ENCODE peak calls at places on chromosome 6, in ten cellular contexts. One of them, this sample, is unnamed.
A peak's percentile ranks its signal among the peaks of the same experiment; 100 is the strongest.

GRCh38 chr6:138372711-138373463 is 4.8 kb upstream of the SMIM28 start:
- DNase-seq in globus pallidus: no peak
- DNase-seq in HS-5: no peak
- DNase-seq in endothelial cell: no peak
- DNase-seq in foreskin fibroblast: no peak
- DNase-seq in Daoy: peak; percentile 10
- DNase-seq in activated T-helper 1 cell treated with anti-CD3 and anti-CD28 coated beads, Interleukin-12 subunit alpha, Interleukin-12 subunit beta, Interleukin-2, Interleukin-4 antibody, amounts not matched to agents 30 ng/mL and 10 ng/mL and 1 ng/mL, durations not matched to agents 14 hours and 24 hours and 36 hours: no peak
- DNase-seq in activated CD4-positive, alpha-beta T cell treated with anti-CD3 and anti-CD28 coated beads, Interleukin-2, amount 50 U/mL, for 1 hour: no peak
- DNase-seq in astrocyte of the spinal cord: peak; percentile 36
- DNase-seq in stimulated activated CD4-positive, alpha-beta T cell treated with anti-CD3 and anti-CD28 coated beads, Interleukin-4, amount 100 ng/mL, for 48 hours: no peak
- DNase-seq in this sample: no peak

GRCh38 chr6:158784505-158784904 is 34.7 kb downstream of the EZR start:
- DNase-seq in endothelial cell: no peak
- DNase-seq in foreskin fibroblast: peak; percentile 26
- DNase-seq in HS-5: peak; percentile 58
- DNase-seq in stimulated activated CD4-positive, alpha-beta T cell treated with anti-CD3 and anti-CD28 coated beads, Interleukin-4, amount 100 ng/mL, for 48 hours: no peak
- DNase-seq in Daoy: peak; percentile 79
- DNase-seq in activated CD4-positive, alpha-beta T cell treated with anti-CD3 and anti-CD28 coated beads, Interleukin-2, amount 50 U/mL, for 1 hour: no peak
- DNase-seq in astrocyte of the spinal cord: peak; percentile 36
- DNase-seq in globus pallidus: no peak
- DNase-seq in activated T-helper 1 cell treated with anti-CD3 and anti-CD28 coated beads, Interleukin-12 subunit alpha, Interleukin-12 subunit beta, Interleukin-2, Interleukin-4 antibody, amounts not matched to agents 30 ng/mL and 10 ng/mL and 1 ng/mL, durations not matched to agents 14 hours and 24 hours and 36 hours: no peak
- DNase-seq in this sample: peak; percentile 56

GRCh38 chr6:105993341-105993740 is 92.8 kb upstream of the PRDM1 start:
- DNase-seq in HS-5: no peak
- DNase-seq in Daoy: no peak
- DNase-seq in endothelial cell: no peak
- DNase-seq in astrocyte of the spinal cord: peak; percentile 34
- DNase-seq in foreskin fibroblast: no peak
- DNase-seq in stimulated activated CD4-positive, alpha-beta T cell treated with anti-CD3 and anti-CD28 coated beads, Interleukin-4, amount 100 ng/mL, for 48 hours: no peak
- DNase-seq in activated T-helper 1 cell treated with anti-CD3 and anti-CD28 coated beads, Interleukin-12 subunit alpha, Interleukin-12 subunit beta, Interleukin-2, Interleukin-4 antibody, amounts not matched to agents 30 ng/mL and 10 ng/mL and 1 ng/mL, durations not matched to agents 14 hours and 24 hours and 36 hours: no peak
- DNase-seq in globus pallidus: no peak
- DNase-seq in activated CD4-positive, alpha-beta T cell treated with anti-CD3 and anti-CD28 coated beads, Interleukin-2, amount 50 U/mL, for 1 hour: no peak
- DNase-seq in this sample: no peak

GRCh38 chr6:22613695-22614094 is 44.3 kb downstream of the HDGFL1 start:
- DNase-seq in globus pallidus: peak; percentile 5
- DNase-seq in stimulated activated CD4-positive, alpha-beta T cell treated with anti-CD3 and anti-CD28 coated beads, Interleukin-4, amount 100 ng/mL, for 48 hours: no peak
- DNase-seq in activated CD4-positive, alpha-beta T cell treated with anti-CD3 and anti-CD28 coated beads, Interleukin-2, amount 50 U/mL, for 1 hour: no peak
- DNase-seq in foreskin fibroblast: peak; percentile 64
- DNase-seq in astrocyte of the spinal cord: peak; percentile 85
- DNase-seq in HS-5: peak; percentile 41
- DNase-seq in Daoy: peak; percentile 78
- DNase-seq in endothelial cell: no peak
- DNase-seq in activated T-helper 1 cell treated with anti-CD3 and anti-CD28 coated beads, Interleukin-12 subunit alpha, Interleukin-12 subunit beta, Interleukin-2, Interleukin-4 antibody, amounts not matched to agents 30 ng/mL and 10 ng/mL and 1 ng/mL, durations not matched to agents 14 hours and 24 hours and 36 hours: no peak
- DNase-seq in this sample: peak; percentile 43

GRCh38 chr6:122389704-122390103 is 9.7 kb upstream of the HSF2 start:
- DNase-seq in HS-5: no peak
- DNase-seq in activated CD4-positive, alpha-beta T cell treated with anti-CD3 and anti-CD28 coated beads, Interleukin-2, amount 50 U/mL, for 1 hour: no peak
- DNase-seq in foreskin fibroblast: no peak
- DNase-seq in Daoy: no peak
- DNase-seq in globus pallidus: no peak
- DNase-seq in astrocyte of the spinal cord: no peak
- DNase-seq in stimulated activated CD4-positive, alpha-beta T cell treated with anti-CD3 and anti-CD28 coated beads, Interleukin-4, amount 100 ng/mL, for 48 hours: no peak
- DNase-seq in activated T-helper 1 cell treated with anti-CD3 and anti-CD28 coated beads, Interleukin-12 subunit alpha, Interleukin-12 subunit beta, Interleukin-2, Interleukin-4 antibody, amounts not matched to agents 30 ng/mL and 10 ng/mL and 1 ng/mL, durations not matched to agents 14 hours and 24 hours and 36 hours: no peak
- DNase-seq in endothelial cell: no peak
- DNase-seq in this sample: no peak

GRCh38 chr6:40799296-40800020 is 212.3 kb upstream of the LRFN2 start:
- DNase-seq in stimulated activated CD4-positive, alpha-beta T cell treated with anti-CD3 and anti-CD28 coated beads, Interleukin-4, amount 100 ng/mL, for 48 hours: no peak
- DNase-seq in astrocyte of the spinal cord: no peak
- DNase-seq in HS-5: no peak
- DNase-seq in globus pallidus: no peak
- DNase-seq in activated CD4-positive, alpha-beta T cell treated with anti-CD3 and anti-CD28 coated beads, Interleukin-2, amount 50 U/mL, for 1 hour: no peak
- DNase-seq in endothelial cell: no peak
- DNase-seq in foreskin fibroblast: no peak
- DNase-seq in activated T-helper 1 cell treated with anti-CD3 and anti-CD28 coated beads, Interleukin-12 subunit alpha, Interleukin-12 subunit beta, Interleukin-2, Interleukin-4 antibody, amounts not matched to agents 30 ng/mL and 10 ng/mL and 1 ng/mL, durations not matched to agents 14 hours and 24 hours and 36 hours: no peak
- DNase-seq in Daoy: no peak
- DNase-seq in this sample: no peak

GRCh38 chr6:43970068-43970912 is 157.0 kb downstream of the MRPL14 start:
- DNase-seq in endothelial cell: no peak
- DNase-seq in activated T-helper 1 cell treated with anti-CD3 and anti-CD28 coated beads, Interleukin-12 subunit alpha, Interleukin-12 subunit beta, Interleukin-2, Interleukin-4 antibody, amounts not matched to agents 30 ng/mL and 10 ng/mL and 1 ng/mL, durations not matched to agents 14 hours and 24 hours and 36 hours: no peak
- DNase-seq in foreskin fibroblast: no peak
- DNase-seq in astrocyte of the spinal cord: no peak
- DNase-seq in activated CD4-positive, alpha-beta T cell treated with anti-CD3 and anti-CD28 coated beads, Interleukin-2, amount 50 U/mL, for 1 hour: no peak
- DNase-seq in Daoy: no peak
- DNase-seq in HS-5: no peak
- DNase-seq in globus pallidus: no peak
- DNase-seq in stimulated activated CD4-positive, alpha-beta T cell treated with anti-CD3 and anti-CD28 coated beads, Interleukin-4, amount 100 ng/mL, for 48 hours: no peak
- DNase-seq in this sample: no peak

GRCh38 chr6:108948252-108948651 is 100.0 kb downstream of the ARMC2 start:
- DNase-seq in astrocyte of the spinal cord: no peak
- DNase-seq in Daoy: no peak
- DNase-seq in activated CD4-positive, alpha-beta T cell treated with anti-CD3 and anti-CD28 coated beads, Interleukin-2, amount 50 U/mL, for 1 hour: no peak
- DNase-seq in stimulated activated CD4-positive, alpha-beta T cell treated with anti-CD3 and anti-CD28 coated beads, Interleukin-4, amount 100 ng/mL, for 48 hours: no peak
- DNase-seq in HS-5: no peak
- DNase-seq in globus pallidus: no peak
- DNase-seq in endothelial cell: no peak
- DNase-seq in activated T-helper 1 cell treated with anti-CD3 and anti-CD28 coated beads, Interleukin-12 subunit alpha, Interleukin-12 subunit beta, Interleukin-2, Interleukin-4 antibody, amounts not matched to agents 30 ng/mL and 10 ng/mL and 1 ng/mL, durations not matched to agents 14 hours and 24 hours and 36 hours: no peak
- DNase-seq in foreskin fibroblast: peak; percentile 34
- DNase-seq in this sample: no peak

GRCh38 chr6:150228067-150228733 is 85.4 kb downstream of the PPP1R14C start:
- DNase-seq in Daoy: no peak
- DNase-seq in stimulated activated CD4-positive, alpha-beta T cell treated with anti-CD3 and anti-CD28 coated beads, Interleukin-4, amount 100 ng/mL, for 48 hours: no peak
- DNase-seq in endothelial cell: no peak
- DNase-seq in globus pallidus: no peak
- DNase-seq in foreskin fibroblast: no peak
- DNase-seq in astrocyte of the spinal cord: no peak
- DNase-seq in activated T-helper 1 cell treated with anti-CD3 and anti-CD28 coated beads, Interleukin-12 subunit alpha, Interleukin-12 subunit beta, Interleukin-2, Interleukin-4 antibody, amounts not matched to agents 30 ng/mL and 10 ng/mL and 1 ng/mL, durations not matched to agents 14 hours and 24 hours and 36 hours: no peak
- DNase-seq in HS-5: no peak
- DNase-seq in activated CD4-positive, alpha-beta T cell treated with anti-CD3 and anti-CD28 coated beads, Interleukin-2, amount 50 U/mL, for 1 hour: no peak
- DNase-seq in this sample: no peak

GRCh38 chr6:154164397-154164796 is 125.4 kb downstream of the OPRM1 start:
- DNase-seq in foreskin fibroblast: peak; percentile 62
- DNase-seq in activated T-helper 1 cell treated with anti-CD3 and anti-CD28 coated beads, Interleukin-12 subunit alpha, Interleukin-12 subunit beta, Interleukin-2, Interleukin-4 antibody, amounts not matched to agents 30 ng/mL and 10 ng/mL and 1 ng/mL, durations not matched to agents 14 hours and 24 hours and 36 hours: no peak
- DNase-seq in endothelial cell: no peak
- DNase-seq in astrocyte of the spinal cord: peak; percentile 87
- DNase-seq in Daoy: peak; percentile 55
- DNase-seq in HS-5: no peak
- DNase-seq in globus pallidus: peak; percentile 55
- DNase-seq in activated CD4-positive, alpha-beta T cell treated with anti-CD3 and anti-CD28 coated beads, Interleukin-2, amount 50 U/mL, for 1 hour: no peak
- DNase-seq in stimulated activated CD4-positive, alpha-beta T cell treated with anti-CD3 and anti-CD28 coated beads, Interleukin-4, amount 100 ng/mL, for 48 hours: no peak
- DNase-seq in this sample: no peak

GRCh38 chr6:124132256-124132655 is 328.6 kb downstream of the NKAIN2 start:
- DNase-seq in foreskin fibroblast: no peak
- DNase-seq in stimulated activated CD4-positive, alpha-beta T cell treated with anti-CD3 and anti-CD28 coated beads, Interleukin-4, amount 100 ng/mL, for 48 hours: no peak
- DNase-seq in activated CD4-positive, alpha-beta T cell treated with anti-CD3 and anti-CD28 coated beads, Interleukin-2, amount 50 U/mL, for 1 hour: no peak
- DNase-seq in activated T-helper 1 cell treated with anti-CD3 and anti-CD28 coated beads, Interleukin-12 subunit alpha, Interleukin-12 subunit beta, Interleukin-2, Interleukin-4 antibody, amounts not matched to agents 30 ng/mL and 10 ng/mL and 1 ng/mL, durations not matched to agents 14 hours and 24 hours and 36 hours: no peak
- DNase-seq in globus pallidus: no peak
- DNase-seq in astrocyte of the spinal cord: peak; percentile 45
- DNase-seq in HS-5: no peak
- DNase-seq in Daoy: no peak
- DNase-seq in endothelial cell: no peak
- DNase-seq in this sample: no peak

GRCh38 chr6:15132854-15133670 is 112.8 kb upstream of the JARID2 start:
- DNase-seq in stimulated activated CD4-positive, alpha-beta T cell treated with anti-CD3 and anti-CD28 coated beads, Interleukin-4, amount 100 ng/mL, for 48 hours: no peak
- DNase-seq in Daoy: peak; percentile 98
- DNase-seq in activated CD4-positive, alpha-beta T cell treated with anti-CD3 and anti-CD28 coated beads, Interleukin-2, amount 50 U/mL, for 1 hour: no peak
- DNase-seq in globus pallidus: no peak
- DNase-seq in HS-5: peak; percentile 87
- DNase-seq in endothelial cell: no peak
- DNase-seq in foreskin fibroblast: peak; percentile 58
- DNase-seq in astrocyte of the spinal cord: peak; percentile 78
- DNase-seq in activated T-helper 1 cell treated with anti-CD3 and anti-CD28 coated beads, Interleukin-12 subunit alpha, Interleukin-12 subunit beta, Interleukin-2, Interleukin-4 antibody, amounts not matched to agents 30 ng/mL and 10 ng/mL and 1 ng/mL, durations not matched to agents 14 hours and 24 hours and 36 hours: no peak
- DNase-seq in this sample: peak; percentile 96

GRCh38 chr6:41970436-41970846 is 28.8 kb upstream of the CCND3 start:
- DNase-seq in endothelial cell: no peak
- DNase-seq in Daoy: no peak
- DNase-seq in activated T-helper 1 cell treated with anti-CD3 and anti-CD28 coated beads, Interleukin-12 subunit alpha, Interleukin-12 subunit beta, Interleukin-2, Interleukin-4 antibody, amounts not matched to agents 30 ng/mL and 10 ng/mL and 1 ng/mL, durations not matched to agents 14 hours and 24 hours and 36 hours: no peak
- DNase-seq in activated CD4-positive, alpha-beta T cell treated with anti-CD3 and anti-CD28 coated beads, Interleukin-2, amount 50 U/mL, for 1 hour: no peak
- DNase-seq in HS-5: peak; percentile 42
- DNase-seq in astrocyte of the spinal cord: no peak
- DNase-seq in stimulated activated CD4-positive, alpha-beta T cell treated with anti-CD3 and anti-CD28 coated beads, Interleukin-4, amount 100 ng/mL, for 48 hours: no peak
- DNase-seq in globus pallidus: peak; percentile 1
- DNase-seq in foreskin fibroblast: peak; percentile 53
- DNase-seq in this sample: no peak

GRCh38 chr6:56683882-56684281 is 41.2 kb upstream of the DST start:
- DNase-seq in activated CD4-positive, alpha-beta T cell treated with anti-CD3 and anti-CD28 coated beads, Interleukin-2, amount 50 U/mL, for 1 hour: no peak
- DNase-seq in foreskin fibroblast: peak; percentile 94
- DNase-seq in globus pallidus: no peak
- DNase-seq in HS-5: peak; percentile 87
- DNase-seq in endothelial cell: no peak
- DNase-seq in activated T-helper 1 cell treated with anti-CD3 and anti-CD28 coated beads, Interleukin-12 subunit alpha, Interleukin-12 subunit beta, Interleukin-2, Interleukin-4 antibody, amounts not matched to agents 30 ng/mL and 10 ng/mL and 1 ng/mL, durations not matched to agents 14 hours and 24 hours and 36 hours: no peak
- DNase-seq in stimulated activated CD4-positive, alpha-beta T cell treated with anti-CD3 and anti-CD28 coated beads, Interleukin-4, amount 100 ng/mL, for 48 hours: no peak
- DNase-seq in astrocyte of the spinal cord: peak; percentile 81
- DNase-seq in Daoy: peak; percentile 85
- DNase-seq in this sample: peak; percentile 92

GRCh38 chr6:90411292-90411781 is 114.7 kb upstream of the BACH2 start:
- DNase-seq in globus pallidus: no peak
- DNase-seq in activated T-helper 1 cell treated with anti-CD3 and anti-CD28 coated beads, Interleukin-12 subunit alpha, Interleukin-12 subunit beta, Interleukin-2, Interleukin-4 antibody, amounts not matched to agents 30 ng/mL and 10 ng/mL and 1 ng/mL, durations not matched to agents 14 hours and 24 hours and 36 hours: peak; percentile 59
- DNase-seq in Daoy: peak; percentile 79
- DNase-seq in foreskin fibroblast: no peak
- DNase-seq in endothelial cell: no peak
- DNase-seq in HS-5: no peak
- DNase-seq in activated CD4-positive, alpha-beta T cell treated with anti-CD3 and anti-CD28 coated beads, Interleukin-2, amount 50 U/mL, for 1 hour: peak; percentile 47
- DNase-seq in stimulated activated CD4-positive, alpha-beta T cell treated with anti-CD3 and anti-CD28 coated beads, Interleukin-4, amount 100 ng/mL, for 48 hours: no peak
- DNase-seq in astrocyte of the spinal cord: no peak
- DNase-seq in this sample: peak; percentile 97

GRCh38 chr6:136860043-136860442 is 37.7 kb downstream of the PEX7 start:
- DNase-seq in astrocyte of the spinal cord: no peak
- DNase-seq in foreskin fibroblast: no peak
- DNase-seq in HS-5: no peak
- DNase-seq in stimulated activated CD4-positive, alpha-beta T cell treated with anti-CD3 and anti-CD28 coated beads, Interleukin-4, amount 100 ng/mL, for 48 hours: no peak
- DNase-seq in activated T-helper 1 cell treated with anti-CD3 and anti-CD28 coated beads, Interleukin-12 subunit alpha, Interleukin-12 subunit beta, Interleukin-2, Interleukin-4 antibody, amounts not matched to agents 30 ng/mL and 10 ng/mL and 1 ng/mL, durations not matched to agents 14 hours and 24 hours and 36 hours: no peak
- DNase-seq in Daoy: no peak
- DNase-seq in endothelial cell: no peak
- DNase-seq in activated CD4-positive, alpha-beta T cell treated with anti-CD3 and anti-CD28 coated beads, Interleukin-2, amount 50 U/mL, for 1 hour: no peak
- DNase-seq in globus pallidus: no peak
- DNase-seq in this sample: no peak

GRCh38 chr6:26571592-26572296 is 25.0 kb upstream of the ABT1 start:
- DNase-seq in activated CD4-positive, alpha-beta T cell treated with anti-CD3 and anti-CD28 coated beads, Interleukin-2, amount 50 U/mL, for 1 hour: no peak
- DNase-seq in globus pallidus: peak; percentile 54
- DNase-seq in stimulated activated CD4-positive, alpha-beta T cell treated with anti-CD3 and anti-CD28 coated beads, Interleukin-4, amount 100 ng/mL, for 48 hours: peak; percentile 48
- DNase-seq in HS-5: peak; percentile 95
- DNase-seq in Daoy: peak; percentile 93
- DNase-seq in foreskin fibroblast: peak; percentile 78
- DNase-seq in endothelial cell: peak; percentile 66
- DNase-seq in activated T-helper 1 cell treated with anti-CD3 and anti-CD28 coated beads, Interleukin-12 subunit alpha, Interleukin-12 subunit beta, Interleukin-2, Interleukin-4 antibody, amounts not matched to agents 30 ng/mL and 10 ng/mL and 1 ng/mL, durations not matched to agents 14 hours and 24 hours and 36 hours: peak; percentile 24
- DNase-seq in astrocyte of the spinal cord: peak; percentile 89
- DNase-seq in this sample: no peak

GRCh38 chr6:135522975-135523692 is 25.6 kb upstream of the AHI1 start:
- DNase-seq in endothelial cell: no peak
- DNase-seq in HS-5: no peak
- DNase-seq in stimulated activated CD4-positive, alpha-beta T cell treated with anti-CD3 and anti-CD28 coated beads, Interleukin-4, amount 100 ng/mL, for 48 hours: no peak
- DNase-seq in activated CD4-positive, alpha-beta T cell treated with anti-CD3 and anti-CD28 coated beads, Interleukin-2, amount 50 U/mL, for 1 hour: no peak
- DNase-seq in globus pallidus: no peak
- DNase-seq in activated T-helper 1 cell treated with anti-CD3 and anti-CD28 coated beads, Interleukin-12 subunit alpha, Interleukin-12 subunit beta, Interleukin-2, Interleukin-4 antibody, amounts not matched to agents 30 ng/mL and 10 ng/mL and 1 ng/mL, durations not matched to agents 14 hours and 24 hours and 36 hours: no peak
- DNase-seq in astrocyte of the spinal cord: no peak
- DNase-seq in foreskin fibroblast: no peak
- DNase-seq in Daoy: no peak
- DNase-seq in this sample: peak; percentile 26

GRCh38 chr6:71510057-71510713 is 221.6 kb downstream of the OGFRL1 start:
- DNase-seq in globus pallidus: peak; percentile 53
- DNase-seq in Daoy: peak; percentile 72
- DNase-seq in activated T-helper 1 cell treated with anti-CD3 and anti-CD28 coated beads, Interleukin-12 subunit alpha, Interleukin-12 subunit beta, Interleukin-2, Interleukin-4 antibody, amounts not matched to agents 30 ng/mL and 10 ng/mL and 1 ng/mL, durations not matched to agents 14 hours and 24 hours and 36 hours: no peak
- DNase-seq in activated CD4-positive, alpha-beta T cell treated with anti-CD3 and anti-CD28 coated beads, Interleukin-2, amount 50 U/mL, for 1 hour: no peak
- DNase-seq in stimulated activated CD4-positive, alpha-beta T cell treated with anti-CD3 and anti-CD28 coated beads, Interleukin-4, amount 100 ng/mL, for 48 hours: no peak
- DNase-seq in foreskin fibroblast: peak; percentile 75
- DNase-seq in endothelial cell: peak; percentile 58
- DNase-seq in astrocyte of the spinal cord: peak; percentile 85
- DNase-seq in HS-5: peak; percentile 50
- DNase-seq in this sample: no peak

GRCh38 chr6:35161265-35161664 is 20.1 kb upstream of the TCP11 start:
- DNase-seq in globus pallidus: no peak
- DNase-seq in activated T-helper 1 cell treated with anti-CD3 and anti-CD28 coated beads, Interleukin-12 subunit alpha, Interleukin-12 subunit beta, Interleukin-2, Interleukin-4 antibody, amounts not matched to agents 30 ng/mL and 10 ng/mL and 1 ng/mL, durations not matched to agents 14 hours and 24 hours and 36 hours: no peak
- DNase-seq in foreskin fibroblast: no peak
- DNase-seq in astrocyte of the spinal cord: no peak
- DNase-seq in stimulated activated CD4-positive, alpha-beta T cell treated with anti-CD3 and anti-CD28 coated beads, Interleukin-4, amount 100 ng/mL, for 48 hours: no peak
- DNase-seq in endothelial cell: no peak
- DNase-seq in Daoy: no peak
- DNase-seq in HS-5: no peak
- DNase-seq in activated CD4-positive, alpha-beta T cell treated with anti-CD3 and anti-CD28 coated beads, Interleukin-2, amount 50 U/mL, for 1 hour: no peak
- DNase-seq in this sample: no peak

GRCh38 chr6:161261797-161262196 is 12.1 kb downstream of the AGPAT4 start:
- DNase-seq in Daoy: no peak
- DNase-seq in HS-5: no peak
- DNase-seq in activated T-helper 1 cell treated with anti-CD3 and anti-CD28 coated beads, Interleukin-12 subunit alpha, Interleukin-12 subunit beta, Interleukin-2, Interleukin-4 antibody, amounts not matched to agents 30 ng/mL and 10 ng/mL and 1 ng/mL, durations not matched to agents 14 hours and 24 hours and 36 hours: no peak
- DNase-seq in activated CD4-positive, alpha-beta T cell treated with anti-CD3 and anti-CD28 coated beads, Interleukin-2, amount 50 U/mL, for 1 hour: no peak
- DNase-seq in stimulated activated CD4-positive, alpha-beta T cell treated with anti-CD3 and anti-CD28 coated beads, Interleukin-4, amount 100 ng/mL, for 48 hours: no peak
- DNase-seq in astrocyte of the spinal cord: no peak
- DNase-seq in foreskin fibroblast: no peak
- DNase-seq in globus pallidus: no peak
- DNase-seq in endothelial cell: no peak
- DNase-seq in this sample: no peak

GRCh38 chr6:87375315-87375714 is 30.7 kb downstream of the C6orf163 start:
- DNase-seq in endothelial cell: no peak
- DNase-seq in stimulated activated CD4-positive, alpha-beta T cell treated with anti-CD3 and anti-CD28 coated beads, Interleukin-4, amount 100 ng/mL, for 48 hours: no peak
- DNase-seq in Daoy: no peak
- DNase-seq in globus pallidus: no peak
- DNase-seq in foreskin fibroblast: no peak
- DNase-seq in activated CD4-positive, alpha-beta T cell treated with anti-CD3 and anti-CD28 coated beads, Interleukin-2, amount 50 U/mL, for 1 hour: no peak
- DNase-seq in astrocyte of the spinal cord: no peak
- DNase-seq in activated T-helper 1 cell treated with anti-CD3 and anti-CD28 coated beads, Interleukin-12 subunit alpha, Interleukin-12 subunit beta, Interleukin-2, Interleukin-4 antibody, amounts not matched to agents 30 ng/mL and 10 ng/mL and 1 ng/mL, durations not matched to agents 14 hours and 24 hours and 36 hours: no peak
- DNase-seq in HS-5: no peak
- DNase-seq in this sample: no peak

GRCh38 chr6:167882244-167882643 is 55.5 kb downstream of the AFDN start:
- DNase-seq in endothelial cell: no peak
- DNase-seq in astrocyte of the spinal cord: no peak
- DNase-seq in globus pallidus: no peak
- DNase-seq in activated CD4-positive, alpha-beta T cell treated with anti-CD3 and anti-CD28 coated beads, Interleukin-2, amount 50 U/mL, for 1 hour: no peak
- DNase-seq in HS-5: no peak
- DNase-seq in stimulated activated CD4-positive, alpha-beta T cell treated with anti-CD3 and anti-CD28 coated beads, Interleukin-4, amount 100 ng/mL, for 48 hours: no peak
- DNase-seq in foreskin fibroblast: no peak
- DNase-seq in Daoy: no peak
- DNase-seq in activated T-helper 1 cell treated with anti-CD3 and anti-CD28 coated beads, Interleukin-12 subunit alpha, Interleukin-12 subunit beta, Interleukin-2, Interleukin-4 antibody, amounts not matched to agents 30 ng/mL and 10 ng/mL and 1 ng/mL, durations not matched to agents 14 hours and 24 hours and 36 hours: no peak
- DNase-seq in this sample: no peak

GRCh38 chr6:131929227-131929626 is 21.9 kb downstream of the CCN2 start:
- DNase-seq in stimulated activated CD4-positive, alpha-beta T cell treated with anti-CD3 and anti-CD28 coated beads, Interleukin-4, amount 100 ng/mL, for 48 hours: no peak
- DNase-seq in foreskin fibroblast: no peak
- DNase-seq in endothelial cell: no peak
- DNase-seq in activated T-helper 1 cell treated with anti-CD3 and anti-CD28 coated beads, Interleukin-12 subunit alpha, Interleukin-12 subunit beta, Interleukin-2, Interleukin-4 antibody, amounts not matched to agents 30 ng/mL and 10 ng/mL and 1 ng/mL, durations not matched to agents 14 hours and 24 hours and 36 hours: no peak
- DNase-seq in globus pallidus: no peak
- DNase-seq in HS-5: no peak
- DNase-seq in astrocyte of the spinal cord: no peak
- DNase-seq in activated CD4-positive, alpha-beta T cell treated with anti-CD3 and anti-CD28 coated beads, Interleukin-2, amount 50 U/mL, for 1 hour: no peak
- DNase-seq in Daoy: no peak
- DNase-seq in this sample: no peak

GRCh38 chr6:134267917-134268361 is 50.0 kb downstream of the SGK1 start:
- DNase-seq in astrocyte of the spinal cord: no peak
- DNase-seq in stimulated activated CD4-positive, alpha-beta T cell treated with anti-CD3 and anti-CD28 coated beads, Interleukin-4, amount 100 ng/mL, for 48 hours: no peak
- DNase-seq in globus pallidus: peak; percentile 86
- DNase-seq in endothelial cell: peak; percentile 19
- DNase-seq in activated CD4-positive, alpha-beta T cell treated with anti-CD3 and anti-CD28 coated beads, Interleukin-2, amount 50 U/mL, for 1 hour: no peak
- DNase-seq in Daoy: no peak
- DNase-seq in foreskin fibroblast: no peak
- DNase-seq in HS-5: no peak
- DNase-seq in activated T-helper 1 cell treated with anti-CD3 and anti-CD28 coated beads, Interleukin-12 subunit alpha, Interleukin-12 subunit beta, Interleukin-2, Interleukin-4 antibody, amounts not matched to agents 30 ng/mL and 10 ng/mL and 1 ng/mL, durations not matched to agents 14 hours and 24 hours and 36 hours: no peak
- DNase-seq in this sample: no peak

GRCh38 chr6:43492673-43493072 is 15.3 kb downstream of the TJAP1 start:
- DNase-seq in astrocyte of the spinal cord: peak; percentile 72
- DNase-seq in stimulated activated CD4-positive, alpha-beta T cell treated with anti-CD3 and anti-CD28 coated beads, Interleukin-4, amount 100 ng/mL, for 48 hours: no peak
- DNase-seq in activated CD4-positive, alpha-beta T cell treated with anti-CD3 and anti-CD28 coated beads, Interleukin-2, amount 50 U/mL, for 1 hour: no peak
- DNase-seq in foreskin fibroblast: no peak
- DNase-seq in globus pallidus: no peak
- DNase-seq in Daoy: no peak
- DNase-seq in HS-5: no peak
- DNase-seq in activated T-helper 1 cell treated with anti-CD3 and anti-CD28 coated beads, Interleukin-12 subunit alpha, Interleukin-12 subunit beta, Interleukin-2, Interleukin-4 antibody, amounts not matched to agents 30 ng/mL and 10 ng/mL and 1 ng/mL, durations not matched to agents 14 hours and 24 hours and 36 hours: no peak
- DNase-seq in endothelial cell: no peak
- DNase-seq in this sample: no peak

GRCh38 chr6:40755046-40755681 is 168.0 kb upstream of the LRFN2 start:
- DNase-seq in activated T-helper 1 cell treated with anti-CD3 and anti-CD28 coated beads, Interleukin-12 subunit alpha, Interleukin-12 subunit beta, Interleukin-2, Interleukin-4 antibody, amounts not matched to agents 30 ng/mL and 10 ng/mL and 1 ng/mL, durations not matched to agents 14 hours and 24 hours and 36 hours: no peak
- DNase-seq in activated CD4-positive, alpha-beta T cell treated with anti-CD3 and anti-CD28 coated beads, Interleukin-2, amount 50 U/mL, for 1 hour: no peak
- DNase-seq in endothelial cell: no peak
- DNase-seq in stimulated activated CD4-positive, alpha-beta T cell treated with anti-CD3 and anti-CD28 coated beads, Interleukin-4, amount 100 ng/mL, for 48 hours: no peak
- DNase-seq in HS-5: no peak
- DNase-seq in globus pallidus: no peak
- DNase-seq in Daoy: peak; percentile 53
- DNase-seq in foreskin fibroblast: no peak
- DNase-seq in astrocyte of the spinal cord: peak; percentile 50
- DNase-seq in this sample: no peak